ENCODE peak calls at places on chromosome 13, in seven cellular contexts. One of them, this sample, is unnamed.

GRCh38 chr13:37058801-37059135 is 720 bp downstream of the SUPT20H start:
- DNase-seq in Kasumi-1: peak
- DNase-seq in stimulated activated CD4-positive, alpha-beta T cell treated with anti-CD3 and anti-CD28 coated beads, Interleukin-4, amount 100 ng/mL, for 1 hour: peak
- DNase-seq in osteoblast: peak
- DNase-seq in activated CD4-positive, alpha-beta T cell treated with anti-CD3 and anti-CD28 coated beads for 1 hour: no peak
- DNase-seq in NCI-H345: peak
- DNase-seq in amniotic epithelial cell: no peak
- DNase-seq in this sample: no peak

GRCh38 chr13:99827011-99827410 is 144.6 kb downstream of the ZIC5 start:
- DNase-seq in Kasumi-1: no peak
- DNase-seq in stimulated activated CD4-positive, alpha-beta T cell treated with anti-CD3 and anti-CD28 coated beads, Interleukin-4, amount 100 ng/mL, for 1 hour: no peak
- DNase-seq in osteoblast: no peak
- DNase-seq in activated CD4-positive, alpha-beta T cell treated with anti-CD3 and anti-CD28 coated beads for 1 hour: no peak
- DNase-seq in NCI-H345: no peak
- DNase-seq in amniotic epithelial cell: no peak
- DNase-seq in this sample: no peak

GRCh38 chr13:42136518-42136917 is 88.1 kb downstream of the DGKH start:
- DNase-seq in Kasumi-1: no peak
- DNase-seq in stimulated activated CD4-positive, alpha-beta T cell treated with anti-CD3 and anti-CD28 coated beads, Interleukin-4, amount 100 ng/mL, for 1 hour: no peak
- DNase-seq in osteoblast: no peak
- DNase-seq in activated CD4-positive, alpha-beta T cell treated with anti-CD3 and anti-CD28 coated beads for 1 hour: no peak
- DNase-seq in NCI-H345: no peak
- DNase-seq in amniotic epithelial cell: no peak
- DNase-seq in this sample: no peak

GRCh38 chr13:98172570-98173405 is 4.3 kb downstream of the RNF113B start:
- DNase-seq in Kasumi-1: peak
- DNase-seq in stimulated activated CD4-positive, alpha-beta T cell treated with anti-CD3 and anti-CD28 coated beads, Interleukin-4, amount 100 ng/mL, for 1 hour: no peak
- DNase-seq in osteoblast: no peak
- DNase-seq in activated CD4-positive, alpha-beta T cell treated with anti-CD3 and anti-CD28 coated beads for 1 hour: no peak
- DNase-seq in NCI-H345: no peak
- DNase-seq in amniotic epithelial cell: peak
- DNase-seq in this sample: no peak

GRCh38 chr13:26024558-26024957 is 27.3 kb downstream of the SHISA2 start:
- DNase-seq in Kasumi-1: no peak
- DNase-seq in stimulated activated CD4-positive, alpha-beta T cell treated with anti-CD3 and anti-CD28 coated beads, Interleukin-4, amount 100 ng/mL, for 1 hour: no peak
- DNase-seq in osteoblast: no peak
- DNase-seq in activated CD4-positive, alpha-beta T cell treated with anti-CD3 and anti-CD28 coated beads for 1 hour: no peak
- DNase-seq in NCI-H345: no peak
- DNase-seq in amniotic epithelial cell: no peak
- DNase-seq in this sample: no peak

GRCh38 chr13:27120011-27120410 is 51.6 kb downstream of the USP12 start:
- DNase-seq in Kasumi-1: no peak
- DNase-seq in stimulated activated CD4-positive, alpha-beta T cell treated with anti-CD3 and anti-CD28 coated beads, Interleukin-4, amount 100 ng/mL, for 1 hour: no peak
- DNase-seq in osteoblast: no peak
- DNase-seq in activated CD4-positive, alpha-beta T cell treated with anti-CD3 and anti-CD28 coated beads for 1 hour: no peak
- DNase-seq in NCI-H345: no peak
- DNase-seq in amniotic epithelial cell: no peak
- DNase-seq in this sample: no peak

GRCh38 chr13:106034201-106034600 is 501.3 kb downstream of the EFNB2 start:
- DNase-seq in Kasumi-1: no peak
- DNase-seq in stimulated activated CD4-positive, alpha-beta T cell treated with anti-CD3 and anti-CD28 coated beads, Interleukin-4, amount 100 ng/mL, for 1 hour: no peak
- DNase-seq in osteoblast: no peak
- DNase-seq in activated CD4-positive, alpha-beta T cell treated with anti-CD3 and anti-CD28 coated beads for 1 hour: no peak
- DNase-seq in NCI-H345: no peak
- DNase-seq in amniotic epithelial cell: peak
- DNase-seq in this sample: no peak

GRCh38 chr13:97559030-97559429 is 125.1 kb downstream of the RAP2A start:
- DNase-seq in Kasumi-1: no peak
- DNase-seq in stimulated activated CD4-positive, alpha-beta T cell treated with anti-CD3 and anti-CD28 coated beads, Interleukin-4, amount 100 ng/mL, for 1 hour: no peak
- DNase-seq in osteoblast: no peak
- DNase-seq in activated CD4-positive, alpha-beta T cell treated with anti-CD3 and anti-CD28 coated beads for 1 hour: no peak
- DNase-seq in NCI-H345: no peak
- DNase-seq in amniotic epithelial cell: no peak
- DNase-seq in this sample: no peak

GRCh38 chr13:94267581-94267980 is 211.9 kb downstream of the DCT start:
- DNase-seq in Kasumi-1: no peak
- DNase-seq in stimulated activated CD4-positive, alpha-beta T cell treated with anti-CD3 and anti-CD28 coated beads, Interleukin-4, amount 100 ng/mL, for 1 hour: no peak
- DNase-seq in osteoblast: no peak
- DNase-seq in activated CD4-positive, alpha-beta T cell treated with anti-CD3 and anti-CD28 coated beads for 1 hour: no peak
- DNase-seq in NCI-H345: no peak
- DNase-seq in amniotic epithelial cell: no peak
- DNase-seq in this sample: no peak

GRCh38 chr13:79531542-79532239 is 50.7 kb downstream of the NDFIP2 start:
- DNase-seq in Kasumi-1: no peak
- DNase-seq in stimulated activated CD4-positive, alpha-beta T cell treated with anti-CD3 and anti-CD28 coated beads, Interleukin-4, amount 100 ng/mL, for 1 hour: no peak
- DNase-seq in osteoblast: no peak
- DNase-seq in activated CD4-positive, alpha-beta T cell treated with anti-CD3 and anti-CD28 coated beads for 1 hour: no peak
- DNase-seq in NCI-H345: no peak
- DNase-seq in amniotic epithelial cell: no peak
- DNase-seq in this sample: no peak

GRCh38 chr13:79171131-79172061 is 234.7 kb downstream of the RBM26 start:
- DNase-seq in Kasumi-1: no peak
- DNase-seq in stimulated activated CD4-positive, alpha-beta T cell treated with anti-CD3 and anti-CD28 coated beads, Interleukin-4, amount 100 ng/mL, for 1 hour: no peak
- DNase-seq in osteoblast: no peak
- DNase-seq in activated CD4-positive, alpha-beta T cell treated with anti-CD3 and anti-CD28 coated beads for 1 hour: no peak
- DNase-seq in NCI-H345: no peak
- DNase-seq in amniotic epithelial cell: no peak
- DNase-seq in this sample: no peak

GRCh38 chr13:111187879-111188643 is 73.0 kb downstream of the ARHGEF7 start:
- DNase-seq in Kasumi-1: no peak
- DNase-seq in stimulated activated CD4-positive, alpha-beta T cell treated with anti-CD3 and anti-CD28 coated beads, Interleukin-4, amount 100 ng/mL, for 1 hour: no peak
- DNase-seq in osteoblast: no peak
- DNase-seq in activated CD4-positive, alpha-beta T cell treated with anti-CD3 and anti-CD28 coated beads for 1 hour: no peak
- DNase-seq in NCI-H345: no peak
- DNase-seq in amniotic epithelial cell: peak
- DNase-seq in this sample: no peak

GRCh38 chr13:101127741-101128353 is 288.5 kb downstream of the NALCN start:
- DNase-seq in Kasumi-1: peak
- DNase-seq in stimulated activated CD4-positive, alpha-beta T cell treated with anti-CD3 and anti-CD28 coated beads, Interleukin-4, amount 100 ng/mL, for 1 hour: no peak
- DNase-seq in osteoblast: no peak
- DNase-seq in activated CD4-positive, alpha-beta T cell treated with anti-CD3 and anti-CD28 coated beads for 1 hour: no peak
- DNase-seq in NCI-H345: peak
- DNase-seq in amniotic epithelial cell: peak
- DNase-seq in this sample: no peak

GRCh38 chr13:66483712-66484111 is 746.4 kb downstream of the PCDH9 start:
- DNase-seq in Kasumi-1: no peak
- DNase-seq in stimulated activated CD4-positive, alpha-beta T cell treated with anti-CD3 and anti-CD28 coated beads, Interleukin-4, amount 100 ng/mL, for 1 hour: no peak
- DNase-seq in osteoblast: no peak
- DNase-seq in activated CD4-positive, alpha-beta T cell treated with anti-CD3 and anti-CD28 coated beads for 1 hour: no peak
- DNase-seq in NCI-H345: no peak
- DNase-seq in amniotic epithelial cell: no peak
- DNase-seq in this sample: no peak

GRCh38 chr13:110869805-110870706 is 44.8 kb downstream of the ANKRD10 start:
- DNase-seq in Kasumi-1: no peak
- DNase-seq in stimulated activated CD4-positive, alpha-beta T cell treated with anti-CD3 and anti-CD28 coated beads, Interleukin-4, amount 100 ng/mL, for 1 hour: peak
- DNase-seq in osteoblast: peak
- DNase-seq in activated CD4-positive, alpha-beta T cell treated with anti-CD3 and anti-CD28 coated beads for 1 hour: no peak
- DNase-seq in NCI-H345: no peak
- DNase-seq in amniotic epithelial cell: peak
- DNase-seq in this sample: peak

GRCh38 chr13:90415902-90416301 is 931.6 kb upstream of the MIR17HG start:
- DNase-seq in Kasumi-1: peak
- DNase-seq in stimulated activated CD4-positive, alpha-beta T cell treated with anti-CD3 and anti-CD28 coated beads, Interleukin-4, amount 100 ng/mL, for 1 hour: no peak
- DNase-seq in osteoblast: no peak
- DNase-seq in activated CD4-positive, alpha-beta T cell treated with anti-CD3 and anti-CD28 coated beads for 1 hour: no peak
- DNase-seq in NCI-H345: no peak
- DNase-seq in amniotic epithelial cell: peak
- DNase-seq in this sample: no peak

GRCh38 chr13:107964356-107964755 is 251.0 kb downstream of the LIG4 start:
- DNase-seq in Kasumi-1: no peak
- DNase-seq in stimulated activated CD4-positive, alpha-beta T cell treated with anti-CD3 and anti-CD28 coated beads, Interleukin-4, amount 100 ng/mL, for 1 hour: no peak
- DNase-seq in osteoblast: no peak
- DNase-seq in activated CD4-positive, alpha-beta T cell treated with anti-CD3 and anti-CD28 coated beads for 1 hour: no peak
- DNase-seq in NCI-H345: peak
- DNase-seq in amniotic epithelial cell: peak
- DNase-seq in this sample: no peak

GRCh38 chr13:61918841-61919240 is 503.2 kb upstream of the PCDH20 start:
- DNase-seq in Kasumi-1: no peak
- DNase-seq in stimulated activated CD4-positive, alpha-beta T cell treated with anti-CD3 and anti-CD28 coated beads, Interleukin-4, amount 100 ng/mL, for 1 hour: no peak
- DNase-seq in osteoblast: no peak
- DNase-seq in activated CD4-positive, alpha-beta T cell treated with anti-CD3 and anti-CD28 coated beads for 1 hour: no peak
- DNase-seq in NCI-H345: no peak
- DNase-seq in amniotic epithelial cell: no peak
- DNase-seq in this sample: no peak

GRCh38 chr13:106507560-106508274 is 27.7 kb downstream of the EFNB2 start:
- DNase-seq in Kasumi-1: no peak
- DNase-seq in stimulated activated CD4-positive, alpha-beta T cell treated with anti-CD3 and anti-CD28 coated beads, Interleukin-4, amount 100 ng/mL, for 1 hour: no peak
- DNase-seq in osteoblast: peak
- DNase-seq in activated CD4-positive, alpha-beta T cell treated with anti-CD3 and anti-CD28 coated beads for 1 hour: no peak
- DNase-seq in NCI-H345: no peak
- DNase-seq in amniotic epithelial cell: peak
- DNase-seq in this sample: no peak

GRCh38 chr13:104450006-104450405 is 1383.8 kb upstream of the SLC10A2 start:
- DNase-seq in Kasumi-1: no peak
- DNase-seq in stimulated activated CD4-positive, alpha-beta T cell treated with anti-CD3 and anti-CD28 coated beads, Interleukin-4, amount 100 ng/mL, for 1 hour: no peak
- DNase-seq in osteoblast: no peak
- DNase-seq in activated CD4-positive, alpha-beta T cell treated with anti-CD3 and anti-CD28 coated beads for 1 hour: no peak
- DNase-seq in NCI-H345: no peak
- DNase-seq in amniotic epithelial cell: no peak
- DNase-seq in this sample: no peak

GRCh38 chr13:77751513-77752456 is 54.3 kb downstream of the SLAIN1 start:
- DNase-seq in Kasumi-1: peak
- DNase-seq in stimulated activated CD4-positive, alpha-beta T cell treated with anti-CD3 and anti-CD28 coated beads, Interleukin-4, amount 100 ng/mL, for 1 hour: no peak
- DNase-seq in osteoblast: peak
- DNase-seq in activated CD4-positive, alpha-beta T cell treated with anti-CD3 and anti-CD28 coated beads for 1 hour: no peak
- DNase-seq in NCI-H345: peak
- DNase-seq in amniotic epithelial cell: peak
- DNase-seq in this sample: no peak

GRCh38 chr13:97892717-97893116 is 60.8 kb upstream of the IPO5 start:
- DNase-seq in Kasumi-1: no peak
- DNase-seq in stimulated activated CD4-positive, alpha-beta T cell treated with anti-CD3 and anti-CD28 coated beads, Interleukin-4, amount 100 ng/mL, for 1 hour: no peak
- DNase-seq in osteoblast: no peak
- DNase-seq in activated CD4-positive, alpha-beta T cell treated with anti-CD3 and anti-CD28 coated beads for 1 hour: no peak
- DNase-seq in NCI-H345: no peak
- DNase-seq in amniotic epithelial cell: peak
- DNase-seq in this sample: no peak

This sample was measured in psoas muscle.